ENCODE peak calls at places on chromosomes 5 and 9, in nine cellular contexts. B, T, D, I, K, P, X, M and L are unnamed samples.
A peak's percentile ranks its signal among the peaks of the same experiment; 100 is the strongest.

GRCh38 chr5:78829811-78830499 is 155.2 kb downstream of the ARSB start:
- DNase-seq in D (no peak), I (no peak), X (no peak), T (no peak), M (no peak), P (no peak), B (no peak), K (no peak), L (no peak)

GRCh38 chr5:157828031-157828948 is 30.7 kb downstream of the CLINT1 start:
- DNase-seq in I (no peak), B (peak; percentile 15), D (no peak), P (no peak), M (no peak), K (no peak), X (peak; percentile 3), T (no peak), L (no peak)

GRCh38 chr5:19837536-19838179 is 150.3 kb downstream of the CDH18 start:
- DNase-seq in P (no peak), T (no peak), K (no peak), X (no peak), B (peak; percentile 95), M (no peak), I (no peak), D (no peak), L (no peak)

GRCh38 chr9:83235524-83235923 is 172.6 kb upstream of the RASEF start:
- DNase-seq in X (no peak), B (no peak), P (no peak), I (no peak), T (no peak), K (no peak), D (no peak), M (no peak), L (no peak)

GRCh38 chr9:86494644-86495081 is 140.5 kb upstream of the TUT7 start:
- DNase-seq in P (no peak), D (no peak), M (no peak), B (peak; percentile 44), X (no peak), K (no peak), T (no peak), I (no peak), L (no peak)

GRCh38 chr5:37109338-37109737 is 139.8 kb downstream of the CPLANE1 start:
- DNase-seq in T (no peak), M (no peak), K (no peak), I (no peak), B (no peak), D (no peak), P (no peak), X (no peak), L (no peak)

GRCh38 chr9:98570055-98570454 is 138.7 kb downstream of the GABBR2 start:
- DNase-seq in X (no peak), B (no peak), I (no peak), D (no peak), T (no peak), P (no peak), K (no peak), M (no peak), L (no peak)

GRCh38 chr9:16516887-16517286 is 353.6 kb downstream of the BNC2 start:
- DNase-seq in P (no peak), T (no peak), K (no peak), B (peak; percentile 80), X (no peak), I (no peak), D (no peak), M (no peak), L (no peak)

GRCh38 chr5:134503088-134503936 is 22.2 kb upstream of the JADE2 start:
- DNase-seq in K (peak; percentile 14), B (peak; percentile 99), P (peak; percentile 38), X (no peak), M (no peak), I (peak; percentile 85), D (peak; percentile 70), T (peak; percentile 79), L (peak; percentile 47)

GRCh38 chr5:100647461-100648230 is 112.5 kb downstream of the FAM174A start:
- DNase-seq in I (no peak), X (peak; percentile 81), B (peak; percentile 27), M (no peak), K (no peak), P (no peak), D (peak; percentile 19), T (no peak), L (no peak)

GRCh38 chr5:132058646-132059042 is 1.8 kb upstream of the IL3 start:
- DNase-seq in B (no peak), K (no peak), T (no peak), X (no peak), D (no peak), I (peak; percentile 17), P (no peak), M (no peak), L (no peak)

GRCh38 chr9:92974696-92975451 is 27.6 kb downstream of the FGD3 start:
- DNase-seq in X (no peak), P (no peak), B (no peak), K (no peak), T (no peak), D (no peak), M (no peak), I (no peak), L (no peak)

GRCh38 chr9:133607381-133607780 is 1.8 kb downstream of the FAM163B start:
- DNase-seq in B (no peak), X (no peak), P (no peak), M (no peak), T (no peak), I (no peak), D (no peak), K (no peak), L (no peak)

GRCh38 chr9:21994526-21994995 is at the start of gene CDKN2B-AS1:
- DNase-seq in I (peak; percentile 79), K (peak; percentile 26), D (peak; percentile 74), P (no peak), M (no peak), X (peak; percentile 51), B (peak; percentile 75), T (no peak), L (peak; percentile 87)

GRCh38 chr9:30757723-30758122 is 1626.7 kb upstream of the ACO1 start:
- DNase-seq in X (no peak), K (no peak), B (no peak), T (no peak), D (no peak), P (no peak), I (no peak), M (no peak), L (no peak)

GRCh38 chr5:89313804-89314588 is 431.0 kb upstream of the MEF2C start:
- DNase-seq in D (peak; percentile 55), P (no peak), X (peak; percentile 62), B (peak; percentile 99), M (no peak), T (peak; percentile 36), I (no peak), K (no peak), L (peak; percentile 85)

GRCh38 chr9:137077758-137078693 is 709 bp downstream of the UAP1L1 start:
- DNase-seq in M (no peak), K (peak; percentile 31), I (peak; percentile 65), P (no peak), D (peak; percentile 54), T (no peak), B (no peak), X (no peak), L (peak; percentile 63)

GRCh38 chr9:95620296-95620695 is 103.5 kb upstream of the PTCH1 start:
- DNase-seq in T (no peak), K (no peak), B (no peak), D (no peak), M (no peak), P (no peak), X (no peak), I (no peak), L (no peak)

GRCh38 chr9:81465468-81466002 is 223.8 kb downstream of the TLE1 start:
- DNase-seq in P (no peak), I (no peak), K (no peak), M (no peak), D (no peak), B (no peak), X (no peak), T (no peak), L (no peak)

GRCh38 chr5:93736284-93736683 is 5.1 kb downstream of the POU5F2 start:
- DNase-seq in P (no peak), B (peak; percentile 9), D (no peak), X (no peak), I (no peak), T (no peak), K (no peak), M (no peak), L (no peak)

GRCh38 chr5:1882337-1883119 is at the start of gene IRX4:
- DNase-seq in B (peak; percentile 3), I (peak; percentile 82), K (no peak), T (no peak), D (no peak), X (peak; percentile 54), M (no peak), P (no peak), L (no peak)

GRCh38 chr9:114372971-114373591 is 14.7 kb downstream of the AKNA start:
- DNase-seq in P (peak; percentile 46), K (peak; percentile 70), D (peak; percentile 85), X (no peak), M (no peak), T (no peak), B (no peak), I (no peak), L (peak; percentile 88)

GRCh38 chr5:64872044-64872443 is 103.3 kb downstream of the CWC27 start:
- DNase-seq in X (no peak), P (no peak), B (peak; percentile 22), T (no peak), K (no peak), I (no peak), M (no peak), D (no peak), L (no peak)

GRCh38 chr9:97806721-97807120 is 46.3 kb upstream of the FOXE1 start:
- DNase-seq in D (no peak), X (no peak), P (no peak), M (no peak), K (no peak), B (no peak), T (no peak), I (no peak), L (no peak)

GRCh38 chr5:92429642-92430041 is 1046.5 kb upstream of the ARRDC3 start:
- DNase-seq in B (no peak), M (no peak), I (no peak), D (no peak), T (no peak), K (no peak), X (no peak), P (no peak), L (no peak)

GRCh38 chr5:180050106-180050929 is 21.2 kb downstream of the RNF130 start:
- DNase-seq in P (no peak), T (no peak), I (no peak), B (no peak), X (no peak), M (no peak), D (no peak), K (no peak), L (no peak)